ENCODE peak calls at places on chromosomes 11 and 22, in ten cellular contexts. F is neuronal stem cell, E is neural progenitor cell, K is OCI-LY7, Z is keratinocyte, A is IMR-90, Y is K562, R is PC-9, O is endothelial cell of umbilical vein, W is hepatocyte. V is an unnamed sample.

GRCh38 chr11:119173453-119173852 is 4.9 kb downstream of the NLRX1 start:
- DNase-seq in R (no peak), K (no peak), W (no peak), F (no peak), E (no peak), O (no peak), Y (no peak), A (no peak), Z (no peak), V (no peak)

GRCh38 chr11:113505046-113505445 is 29.8 kb upstream of the DRD2 start:
- DNase-seq in R (no peak), A (no peak), K (no peak), Y (no peak), W (no peak), Z (no peak), E (no peak), F (no peak), O (no peak), V (peak)

GRCh38 chr22:44379817-44380560 is 67.2 kb upstream of the SHISAL1 start:
- DNase-seq in F (no peak), R (no peak), Z (no peak), E (no peak), K (no peak), O (no peak), W (no peak), Y (no peak), A (no peak), V (no peak)

GRCh38 chr22:49995413-49996191 is 17.0 kb downstream of the IL17REL start:
- DNase-seq in F (no peak), Y (no peak), Z (no peak), O (no peak), R (no peak), A (no peak), W (no peak), E (no peak), K (no peak), V (no peak)

GRCh38 chr11:43419460-43419859 is 60.7 kb downstream of the TTC17 start:
- DNase-seq in K (peak), A (peak), W (peak), E (peak), Y (peak), O (peak), Z (no peak), F (no peak), R (no peak), V (peak)

GRCh38 chr11:123194308-123195181 is 503 bp downstream of the CLMP start:
- DNase-seq in A (peak), O (no peak), E (peak), R (no peak), K (no peak), Y (no peak), F (peak), W (peak), Z (no peak), V (peak)

GRCh38 chr11:57804466-57804865 is 42.9 kb downstream of the CTNND1 start:
- DNase-seq in O (no peak), A (peak), K (no peak), F (no peak), W (no peak), Y (no peak), R (no peak), Z (no peak), E (no peak), V (no peak)

GRCh38 chr11:17012712-17013547 is 1.3 kb downstream of the PLEKHA7 start:
- DNase-seq in K (no peak), Y (no peak), A (peak), O (peak), W (peak), F (peak), E (peak), Z (no peak), R (peak), V (peak)

GRCh38 chr11:62012451-62013265 is 45.2 kb upstream of the FTH1 start:
- DNase-seq in A (peak), W (no peak), O (no peak), Y (no peak), E (no peak), R (peak), Z (no peak), F (no peak), K (no peak), V (peak)

GRCh38 chr22:28442951-28443876 is 236.4 kb downstream of the TTC28 start:
- DNase-seq in A (peak), K (peak), Z (no peak), R (no peak), E (peak), Y (no peak), O (peak), W (peak), F (peak), V (peak)

GRCh38 chr22:32880531-32880905 is 79.0 kb downstream of the TIMP3 start:
- DNase-seq in W (no peak), E (no peak), K (no peak), F (no peak), R (no peak), Z (no peak), A (no peak), O (no peak), Y (no peak), V (no peak)
- H2AFZ ChIP-seq in W (no peak), E (no peak), K (no peak), F (no peak), R (no peak), Z (no peak), A (peak), O (no peak), Y (peak), V (no peak)

GRCh38 chr11:76444384-76445121 is at the start of gene EMSY:
- DNase-seq in E (peak), A (peak), Z (peak), O (peak), K (peak), W (peak), F (peak), R (peak), Y (peak), V (peak)
- H2AFZ ChIP-seq in E (peak), A (peak), Z (peak), O (peak), K (peak), W (peak), F (peak), R (peak), Y (peak), V (peak)

GRCh38 chr22:25069758-25070461 is 117.4 kb downstream of the KIAA1671 start:
- DNase-seq in Z (no peak), W (no peak), O (peak), R (no peak), K (no peak), E (no peak), Y (no peak), A (no peak), F (no peak), V (no peak)

GRCh38 chr22:25069426-25069757 is 116.9 kb downstream of the KIAA1671 start:
- DNase-seq in E (no peak), R (no peak), W (no peak), A (no peak), K (no peak), Y (no peak), Z (no peak), O (no peak), F (no peak), V (no peak)

GRCh38 chr22:25068701-25069100 is 116.2 kb downstream of the KIAA1671 start:
- DNase-seq in K (no peak), A (no peak), W (no peak), O (no peak), R (no peak), F (no peak), E (no peak), Y (no peak), Z (no peak), V (no peak)

GRCh38 chr22:25066861-25067435 is 114.4 kb downstream of the KIAA1671 start:
- DNase-seq in F (no peak), O (no peak), K (no peak), W (no peak), Y (no peak), E (no peak), R (no peak), Z (no peak), A (no peak), V (no peak)

GRCh38 chr22:25067851-25068421 is 115.4 kb downstream of the KIAA1671 start:
- DNase-seq in Y (no peak), R (no peak), K (no peak), O (no peak), E (no peak), Z (no peak), A (no peak), W (no peak), F (no peak), V (no peak)
- H2AFZ ChIP-seq in Y (no peak), R (no peak), K (no peak), O (no peak), E (no peak), Z (no peak), A (no peak), W (no peak), F (no peak), V (no peak)

GRCh38 chr11:107780775-107781174 is 68.9 kb upstream of the SLN start:
- DNase-seq in K (peak), F (no peak), A (no peak), E (no peak), R (no peak), W (no peak), O (peak), Z (no peak), Y (no peak), V (no peak)
- H2AFZ ChIP-seq in K (no peak), F (no peak), A (no peak), E (no peak), R (peak), W (no peak), O (no peak), Z (no peak), Y (no peak), V (no peak)

GRCh38 chr22:46360891-46361290 is 25.4 kb downstream of the TRMU start:
- DNase-seq in E (no peak), K (no peak), A (no peak), W (no peak), O (no peak), R (no peak), F (no peak), Y (no peak), Z (no peak), V (no peak)
- H2AFZ ChIP-seq in E (no peak), K (no peak), A (no peak), W (no peak), O (no peak), R (no peak), F (no peak), Y (no peak), Z (no peak), V (no peak)

GRCh38 chr22:36419912-36420882 is 32.4 kb upstream of the MYH9 start:
- DNase-seq in E (no peak), A (no peak), K (no peak), W (peak), F (no peak), Z (no peak), O (no peak), Y (no peak), R (no peak), V (no peak)
- H2AFZ ChIP-seq in E (no peak), A (peak), K (no peak), W (peak), F (peak), Z (peak), O (no peak), Y (no peak), R (no peak), V (no peak)

DNA sequence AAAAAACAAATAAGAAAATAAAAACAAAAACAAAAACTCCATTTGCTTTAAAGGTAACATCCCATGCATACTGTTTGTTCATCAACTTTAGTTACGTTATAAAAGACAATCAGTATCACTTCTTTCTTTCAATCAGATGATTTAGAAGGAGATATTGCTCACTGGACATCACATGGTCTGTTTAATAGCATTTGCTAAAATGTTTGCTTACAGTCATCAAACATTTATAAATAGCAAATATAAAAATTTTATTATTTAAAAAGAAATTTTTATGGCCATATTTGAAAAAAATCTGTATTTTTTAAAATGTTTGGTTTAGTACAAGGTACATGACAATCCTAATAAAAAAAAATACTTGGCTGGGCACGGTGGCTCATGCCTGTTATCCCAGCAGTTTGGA is 22.6 kb downstream of the MMP26 start:
- DNase-seq in K (no peak), Z (no peak), W (no peak), Y (no peak), F (no peak), R (no peak), O (no peak), E (no peak), A (no peak), V (no peak)
- H2AFZ ChIP-seq in K (no peak), Z (no peak), W (no peak), Y (no peak), F (no peak), R (no peak), O (no peak), E (no peak), A (no peak), V (no peak)

GRCh38 chr11:8682219-8683114 is at the start of the genes RPL27A and TRIM66:
- DNase-seq in W (peak), Y (peak), Z (peak), O (peak), F (peak), E (peak), R (peak), K (peak), A (peak), V (peak)
- H2AFZ ChIP-seq in W (peak), Y (peak), Z (peak), O (peak), F (peak), E (no peak), R (peak), K (peak), A (peak), V (peak)

GRCh38 chr22:25070870-25071465 is 118.5 kb downstream of the KIAA1671 start:
- DNase-seq in W (no peak), A (no peak), R (no peak), K (no peak), O (no peak), Z (no peak), F (no peak), E (no peak), Y (no peak), V (no peak)
- H2AFZ ChIP-seq in W (no peak), A (no peak), R (no peak), K (no peak), O (no peak), Z (no peak), F (no peak), E (no peak), Y (no peak), V (no peak)

GRCh38 chr11:6418199-6418957 is 516 bp downstream of the APBB1 start:
- DNase-seq in Z (no peak), F (peak), R (no peak), Y (no peak), W (peak), A (no peak), K (no peak), O (peak), E (peak), V (no peak)
- H2AFZ ChIP-seq in Z (peak), F (peak), R (no peak), Y (no peak), W (peak), A (peak), K (peak), O (peak), E (peak), V (peak)

V was measured in mammary epithelial cell.